ENCODE peak calls at places on chromosomes 13 and 19, in eight cellular contexts. B is hepatocyte, Y is body of pancreas, M is GM23248, Z is endodermal cell, W is H9, G is kidney, C is heart right ventricle. J is an unnamed sample.

GRCh38 chr19:3471954-3472655 is 8.2 kb downstream of the SMIM24 start:
- DNase-seq in B (no peak), Y (peak; percentile 53), M (no peak), Z (peak; percentile 80), W (no peak), G (no peak), C (peak; percentile 58), J (no peak)

GRCh38 chr19:18443831-18444230 is 5.9 kb upstream of the ISYNA1 start:
- DNase-seq in B (no peak), Y (no peak), M (no peak), Z (no peak), W (no peak), G (no peak), C (no peak), J (no peak)

GRCh38 chr19:20923077-20923871 is at the start of gene ZNF85:
- DNase-seq in B (peak; percentile 93), Y (peak; percentile 90), M (peak; percentile 93), Z (peak; percentile 98), W (peak; percentile 95), G (peak; percentile 94), C (peak; percentile 87), J (peak; percentile 64)

GRCh38 chr13:24865158-24865557 is 101.2 kb downstream of the RNF17 start:
- DNase-seq in B (no peak), Y (no peak), M (peak; percentile 48), Z (no peak), W (no peak), G (no peak), C (no peak), J (no peak)

GRCh38 chr19:30225615-30226463 is 146.3 kb upstream of the ZNF536 start:
- DNase-seq in B (peak; percentile 33), Y (no peak), M (peak; percentile 45), Z (no peak), W (no peak), G (no peak), C (no peak), J (no peak)

GRCh38 chr13:76637651-76638111 is 248.5 kb downstream of the KCTD12 start:
- DNase-seq in B (no peak), Y (no peak), M (peak; percentile 26), Z (no peak), W (no peak), G (no peak), C (no peak), J (no peak)

GRCh38 chr19:3057275-3057714 is 5.0 kb downstream of the TLE5 start:
- DNase-seq in B (peak; percentile 67), Y (peak; percentile 94), M (peak; percentile 58), Z (peak; percentile 79), W (peak; percentile 51), G (peak; percentile 96), C (peak; percentile 91), J (no peak)

GRCh38 chr13:36818483-36819063 is 449 bp upstream of the RFXAP start:
- DNase-seq in B (no peak), Y (no peak), M (no peak), Z (no peak), W (no peak), G (no peak), C (no peak), J (no peak)

GRCh38 chr13:112954488-112955270 is 14.3 kb upstream of the MCF2L start:
- DNase-seq in B (no peak), Y (no peak), M (no peak), Z (peak; percentile 27), W (no peak), G (no peak), C (no peak), J (no peak)

GRCh38 chr13:73248711-73249580 is 190.1 kb downstream of the KLF5 start:
- DNase-seq in B (peak; percentile 29), Y (peak; percentile 74), M (no peak), Z (peak; percentile 66), W (peak; percentile 33), G (no peak), C (no peak), J (peak; percentile 69)

GRCh38 chr19:43984687-43985000 is 656 bp downstream of the ZNF155 start:
- DNase-seq in B (no peak), Y (no peak), M (peak; percentile 71), Z (peak; percentile 48), W (no peak), G (no peak), C (peak; percentile 15), J (no peak)

DNA sequence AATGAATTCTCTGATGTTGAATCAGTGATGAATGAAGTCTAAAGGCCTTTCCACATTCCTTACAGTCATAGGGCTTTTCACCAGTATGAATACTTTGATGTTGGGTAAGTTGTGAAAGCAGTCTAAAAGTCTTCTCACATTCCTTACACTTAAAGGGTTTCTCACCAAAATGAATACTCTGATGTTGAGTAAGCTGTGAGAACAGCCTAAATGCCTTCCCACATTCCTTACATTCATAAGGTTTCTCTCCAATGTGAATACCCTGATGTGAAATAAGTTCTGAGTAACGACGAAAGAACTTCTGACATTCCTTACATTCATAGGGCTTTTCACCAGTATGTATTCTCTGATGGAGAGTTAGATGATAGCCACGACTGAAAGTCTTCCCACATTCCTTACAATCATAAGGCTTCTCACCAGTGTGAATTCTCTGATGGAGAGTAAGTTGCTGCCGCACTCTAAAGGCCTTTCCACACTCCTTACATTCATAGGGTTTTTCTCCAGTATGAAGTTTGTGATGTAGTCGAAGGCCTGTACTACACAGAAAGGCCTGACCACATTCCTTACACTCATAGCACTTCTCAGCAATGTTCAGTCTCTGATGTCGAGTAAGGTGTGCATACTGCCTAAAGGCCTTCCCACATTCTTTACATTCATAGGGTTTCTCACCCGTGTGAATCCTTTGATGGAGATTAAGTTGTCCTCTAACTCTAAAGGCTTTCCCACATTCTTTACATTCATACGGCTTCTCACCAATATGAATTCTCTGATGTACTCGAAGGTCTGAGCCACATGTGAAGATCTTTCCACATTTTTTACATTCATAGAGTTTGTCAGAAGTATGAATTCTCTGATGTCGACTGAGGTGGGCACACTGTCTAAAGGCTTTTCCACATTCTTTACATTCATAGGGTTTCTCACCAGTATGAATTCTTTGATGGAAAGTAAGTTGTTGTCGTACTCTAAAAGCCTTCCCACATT is 19.9 kb downstream of the ZFP30 start:
- DNase-seq in B (no peak), Y (no peak), M (no peak), Z (no peak), W (no peak), G (no peak), C (no peak), J (no peak)
- H3K9me3 ChIP-seq in B (peaks cover 68% of the 10 kb centered on the region), Y (peaks cover 64% of the 10 kb centered on the region), M (peaks cover 30% of the 10 kb centered on the region), Z (peaks cover 96% of the 10 kb centered on the region), W (peaks cover 39% of the 10 kb centered on the region), G (peaks cover 57% of the 10 kb centered on the region), C (peaks cover 16% of the 10 kb centered on the region), J (peaks cover 3% of the 10 kb centered on the region)

DNA sequence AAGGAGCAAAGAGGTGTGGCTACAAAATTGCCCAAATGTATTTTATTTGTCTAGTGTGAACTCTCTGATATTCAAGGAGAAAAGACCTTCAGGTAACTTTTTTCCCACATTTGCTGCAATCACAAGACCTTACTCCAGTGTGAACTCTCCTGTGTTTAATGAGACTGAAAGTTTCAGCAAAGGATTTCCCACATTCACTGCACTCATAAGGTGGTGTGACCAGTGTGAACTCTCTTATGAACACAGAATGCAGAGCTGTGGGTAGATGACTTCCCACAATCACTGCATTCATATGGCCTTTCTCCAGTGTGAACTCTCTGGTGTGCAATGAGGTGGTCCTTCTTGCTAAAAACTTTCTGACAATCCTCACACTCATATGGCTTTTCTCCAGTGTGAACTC is 16.4 kb downstream of the ZNF814 start:
- DNase-seq in B (no peak), Y (no peak), M (peak; percentile 14), Z (no peak), W (no peak), G (no peak), C (no peak), J (no peak)
- H3K9me3 ChIP-seq in B (peaks cover 41% of the 10 kb centered on the region), Y (peaks cover 73% of the 10 kb centered on the region), M (peaks cover 5% of the 10 kb centered on the region), Z (peaks cover 73% of the 10 kb centered on the region), W (peaks cover 44% of the 10 kb centered on the region), G (peaks cover 46% of the 10 kb centered on the region), C (peaks cover 2% of the 10 kb centered on the region), J (no peaks in the 10 kb centered on the region)

GRCh38 chr19:53381376-53381775 is 13.6 kb upstream of the ZNF765 start:
- DNase-seq in B (no peak), Y (no peak), M (no peak), Z (no peak), W (no peak), G (no peak), C (no peak), J (no peak)
- H3K9me3 ChIP-seq in B (peaks cover 46% of the 10 kb centered on the region), Y (peaks cover 68% of the 10 kb centered on the region), M (peaks cover 5% of the 10 kb centered on the region), Z (peaks cover 92% of the 10 kb centered on the region), W (peaks cover 39% of the 10 kb centered on the region), G (peaks cover 32% of the 10 kb centered on the region), C (peaks cover 6% of the 10 kb centered on the region), J (no peaks in the 10 kb centered on the region)

GRCh38 chr13:102700088-102701031 is 5.5 kb upstream of the METTL21C start:
- DNase-seq in B (no peak), Y (no peak), M (peak; percentile 58), Z (no peak), W (no peak), G (no peak), C (no peak), J (no peak)
- H3K9me3 ChIP-seq in B (no peaks in the 10 kb centered on the region), Y (peaks cover 6% of the 10 kb centered on the region), M (no peaks in the 10 kb centered on the region), Z (peaks cover 26% of the 10 kb centered on the region), W (no peaks in the 10 kb centered on the region), G (peaks cover 5% of the 10 kb centered on the region), C (no peaks in the 10 kb centered on the region), J (no peaks in the 10 kb centered on the region)

GRCh38 chr19:36898422-36898821 is 17.7 kb downstream of the ZNF829 start:
- DNase-seq in B (no peak), Y (no peak), M (no peak), Z (no peak), W (no peak), G (no peak), C (no peak), J (no peak)
- H3K9me3 ChIP-seq in B (peaks cover 65% of the 10 kb centered on the region), Y (peaks cover 59% of the 10 kb centered on the region), M (peaks cover 20% of the 10 kb centered on the region), Z (peaks cover 89% of the 10 kb centered on the region), W (peaks cover 60% of the 10 kb centered on the region), G (peaks cover 64% of the 10 kb centered on the region), C (peaks cover 36% of the 10 kb centered on the region), J (peaks cover 6% of the 10 kb centered on the region)

GRCh38 chr19:58166708-58167280 is 16.1 kb upstream of the ZNF274 start:
- DNase-seq in B (no peak), Y (no peak), M (peak; percentile 9), Z (no peak), W (no peak), G (no peak), C (no peak), J (no peak)

GRCh38 chr19:58166268-58166667 is 15.7 kb upstream of the ZNF329 start:
- DNase-seq in B (no peak), Y (no peak), M (no peak), Z (no peak), W (no peak), G (no peak), C (no peak), J (no peak)

DNA sequence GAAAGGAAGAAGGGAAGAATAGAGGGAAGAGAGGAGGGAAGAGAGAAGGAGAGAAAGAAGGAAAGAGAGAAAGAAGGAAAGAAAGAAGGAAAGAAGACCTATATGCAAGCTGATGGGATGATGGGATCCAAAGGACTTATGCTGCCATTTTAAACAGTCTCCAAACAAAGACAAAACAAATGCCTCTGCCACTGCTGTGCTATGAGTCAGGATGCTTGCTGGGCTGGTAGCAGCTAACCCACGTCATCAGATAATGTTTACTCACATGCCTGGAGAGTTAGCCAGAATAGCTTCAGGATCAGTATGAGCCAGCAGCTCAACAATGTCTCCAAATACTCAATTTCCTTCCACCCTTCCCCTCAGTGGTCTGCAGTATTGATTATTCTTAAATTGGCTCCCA is 12.0 kb upstream of the ZNF274 start:
- DNase-seq in B (no peak), Y (no peak), M (peak; percentile 62), Z (no peak), W (no peak), G (no peak), C (no peak), J (no peak)
- H3K9me3 ChIP-seq in B (peaks cover 11% of the 10 kb centered on the region), Y (peaks cover 69% of the 10 kb centered on the region), M (peaks cover 3% of the 10 kb centered on the region), Z (peaks cover 54% of the 10 kb centered on the region), W (peaks cover 68% of the 10 kb centered on the region), G (peaks cover 61% of the 10 kb centered on the region), C (peaks cover 26% of the 10 kb centered on the region), J (peaks cover 2% of the 10 kb centered on the region)